ENCODE peak calls at places on chromosome 19, in eight cellular contexts. V, C, P, M, I, K, S and G are unnamed samples.

GRCh38 chr19:13100871-13101589 is 1.6 kb downstream of the LYL1 start:
- DNase-seq in C (no peak), M (no peak), K (no peak), V (no peak), S (no peak), P (no peak), I (no peak), G (no peak)

GRCh38 chr19:39996218-39996810 is 546 bp upstream of the ZNF546 start:
- DNase-seq in K (no peak), C (no peak), P (no peak), S (no peak), V (peak; percentile 43), M (no peak), I (peak; percentile 13), G (no peak)

GRCh38 chr19:7637374-7638256 is 705 bp downstream of the STXBP2 start:
- DNase-seq in C (no peak), I (no peak), V (peak; percentile 53), K (no peak), P (no peak), S (no peak), M (no peak), G (no peak)

GRCh38 chr19:906480-906879 is 6.5 kb downstream of the R3HDM4 start:
- DNase-seq in I (no peak), C (no peak), K (peak; percentile 46), M (no peak), S (no peak), P (no peak), V (no peak), G (no peak)

GRCh38 chr19:46040125-46040524 is 677 bp downstream of the IGFL4 start:
- DNase-seq in V (no peak), S (no peak), C (no peak), K (no peak), M (no peak), I (no peak), P (no peak), G (no peak)

GRCh38 chr19:30428856-30429255 is 56.7 kb downstream of the ZNF536 start:
- DNase-seq in M (no peak), K (no peak), S (no peak), P (no peak), C (no peak), V (no peak), I (no peak), G (no peak)

GRCh38 chr19:17576758-17577532 is 21.5 kb downstream of the COLGALT1 start:
- DNase-seq in M (no peak), P (no peak), V (no peak), S (no peak), K (no peak), I (peak; percentile 46), C (no peak), G (no peak)

GRCh38 chr19:53977991-53978731 is 13.3 kb upstream of the CACNG6 start:
- DNase-seq in K (peak; percentile 29), C (peak; percentile 26), V (no peak), M (no peak), I (peak; percentile 21), P (peak; percentile 97), S (peak; percentile 95), G (peak; percentile 31)

GRCh38 chr19:19134687-19135158 is 3.6 kb downstream of the TMEM161A start:
- DNase-seq in I (no peak), S (no peak), K (peak; percentile 45), M (no peak), V (no peak), P (no peak), C (no peak), G (no peak)

GRCh38 chr19:42412223-42412622 is 15.0 kb downstream of the LIPE start:
- DNase-seq in S (no peak), P (no peak), C (no peak), K (no peak), V (peak; percentile 61), M (no peak), I (no peak), G (no peak)

GRCh38 chr19:7781157-7781556 is 18.1 kb downstream of the CLEC4M start:
- DNase-seq in I (no peak), M (no peak), V (no peak), K (no peak), S (no peak), P (no peak), C (no peak), G (no peak)

GRCh38 chr19:2123682-2124387 is 27.1 kb downstream of the IZUMO4 start:
- DNase-seq in C (no peak), I (no peak), P (no peak), S (peak; percentile 41), K (peak; percentile 12), V (peak; percentile 5), M (no peak), G (no peak)

GRCh38 chr19:40461669-40462221 is 3.8 kb downstream of the BLVRB start:
- DNase-seq in K (no peak), V (no peak), C (no peak), S (no peak), P (no peak), M (no peak), I (no peak), G (no peak)

GRCh38 chr19:8001995-8002849 is 3.2 kb downstream of the ELAVL1 start:
- DNase-seq in C (peak; percentile 60), I (peak; percentile 80), K (peak; percentile 60), P (peak; percentile 58), V (peak; percentile 82), M (peak; percentile 52), S (peak; percentile 97), G (peak; percentile 45)

GRCh38 chr19:10362259-10362658 is 18.1 kb downstream of the TYK2 start:
- DNase-seq in S (no peak), V (no peak), I (no peak), K (no peak), P (no peak), M (no peak), C (no peak), G (no peak)

GRCh38 chr19:10919352-10920287 is 8.8 kb downstream of the YIPF2 start:
- DNase-seq in K (no peak), M (no peak), P (no peak), S (no peak), V (no peak), C (no peak), I (no peak), G (no peak)

GRCh38 chr19:38655148-38655824 is 7.8 kb downstream of the ACTN4 start:
- DNase-seq in V (no peak), I (no peak), P (no peak), C (no peak), S (no peak), K (no peak), M (no peak), G (no peak)

GRCh38 chr19:18109731-18110671 is 12.4 kb downstream of the MAST3 start:
- DNase-seq in K (peak; percentile 49), S (no peak), V (peak; percentile 40), I (peak; percentile 40), C (no peak), P (no peak), M (no peak), G (peak; percentile 12)

GRCh38 chr19:7913652-7914051 is 978 bp upstream of the TGFBR3L start:
- DNase-seq in V (no peak), I (no peak), P (no peak), K (no peak), M (no peak), C (no peak), S (no peak), G (no peak)

GRCh38 chr19:1173160-1173844 is 766 bp downstream of the SBNO2 start:
- DNase-seq in M (no peak), V (no peak), K (no peak), S (peak; percentile 42), I (no peak), P (no peak), C (no peak), G (no peak)

GRCh38 chr19:50629801-50630200 is 9.9 kb downstream of the SYT3 start:
- DNase-seq in C (no peak), V (no peak), M (no peak), P (no peak), S (no peak), K (no peak), I (no peak), G (no peak)

GRCh38 chr19:3492131-3492839 is 8.2 kb downstream of the DOHH start:
- DNase-seq in V (no peak), M (no peak), I (no peak), K (no peak), P (no peak), S (no peak), C (no peak), G (no peak)

GRCh38 chr19:13006431-13007281 is 11.4 kb downstream of the NFIX start:
- DNase-seq in C (no peak), I (no peak), M (no peak), K (no peak), P (no peak), S (no peak), V (no peak), G (no peak)

GRCh38 chr19:45294291-45295029 is 28.2 kb downstream of the CKM start:
- DNase-seq in P (no peak), I (no peak), S (no peak), C (no peak), M (no peak), K (no peak), V (no peak), G (no peak)

GRCh38 chr19:1980068-1980467 is 35.4 kb downstream of the BTBD2 start:
- DNase-seq in I (no peak), C (no peak), S (no peak), P (no peak), K (no peak), M (no peak), V (no peak), G (no peak)